ENCODE peak calls at places on chromosomes 2 and 18, in eight cellular contexts. M is adrenal gland, U is testis, G is tibial artery, L is fibroblast of lung, A is AG04450, I is A673, Q is sigmoid colon. H is an unnamed sample.
A peak's percentile ranks its signal among the peaks of the same experiment; 100 is the strongest.

GRCh38 chr2:61356958-61357350 is 113.9 kb downstream of the USP34 start:
- DNase-seq in U (no peak), Q (no peak), M (no peak), G (no peak), A (no peak), L (peak; percentile 73), I (no peak), H (no peak)

GRCh38 chr2:170461875-170462274 is 253.3 kb upstream of the SP5 start:
- DNase-seq in I (no peak), M (no peak), U (no peak), G (no peak), Q (no peak), A (no peak), L (no peak), H (no peak)

GRCh38 chr2:205197468-205198129 is 484.7 kb upstream of the NRP2 start:
- DNase-seq in G (no peak), I (no peak), M (no peak), L (peak; percentile 10), U (no peak), A (no peak), Q (no peak), H (no peak)

GRCh38 chr18:9779630-9780029 is 71.5 kb downstream of the RAB31 start:
- DNase-seq in Q (no peak), A (no peak), U (no peak), L (no peak), M (peak; percentile 87), I (no peak), G (no peak), H (no peak)

GRCh38 chr2:40251146-40251545 is 200.7 kb downstream of the SLC8A1 start:
- DNase-seq in Q (no peak), A (no peak), M (no peak), U (no peak), I (no peak), G (no peak), L (peak; percentile 27), H (no peak)

GRCh38 chr2:202965810-202966454 is 48.7 kb upstream of the NBEAL1 start:
- DNase-seq in U (no peak), Q (no peak), A (peak; percentile 15), M (no peak), I (peak; percentile 78), L (peak; percentile 82), G (no peak), H (no peak)

GRCh38 chr2:186503827-186504606 is 18.0 kb downstream of the ZC3H15 start:
- DNase-seq in A (no peak), M (no peak), U (no peak), I (peak; percentile 62), Q (no peak), G (no peak), L (peak; percentile 27), H (no peak)

GRCh38 chr2:192675640-192676039 is 480.9 kb upstream of the TMEFF2 start:
- DNase-seq in I (no peak), U (no peak), G (no peak), Q (no peak), A (no peak), L (no peak), M (no peak), H (no peak)

GRCh38 chr2:25078171-25079049 is 36.5 kb downstream of the EFR3B start:
- DNase-seq in M (no peak), Q (peak; percentile 62), U (no peak), I (no peak), A (peak; percentile 72), L (peak; percentile 92), G (no peak), H (no peak)

GRCh38 chr2:95061601-95062183 is 36.2 kb downstream of the MAL start:
- DNase-seq in A (no peak), I (no peak), L (no peak), M (no peak), Q (peak; percentile 21), U (no peak), G (no peak), H (peak; percentile 39)

GRCh38 chr18:45851196-45851925 is 25.9 kb downstream of the SIGLEC15 start:
- DNase-seq in A (no peak), L (no peak), I (no peak), Q (no peak), M (no peak), G (no peak), U (no peak), H (no peak)

GRCh38 chr2:200677721-200678532 is 92.1 kb downstream of the AOX1 start:
- DNase-seq in U (peak; percentile 56), L (peak; percentile 77), Q (no peak), G (peak; percentile 63), A (peak; percentile 6), I (no peak), M (peak; percentile 68), H (no peak)

GRCh38 chr18:34789768-34790344 is 79.8 kb downstream of the DTNA start:
- DNase-seq in Q (no peak), I (no peak), A (no peak), U (no peak), G (no peak), M (no peak), L (peak; percentile 14), H (no peak)

GRCh38 chr2:212794471-212794870 is 255.9 kb upstream of the ERBB4 start:
- DNase-seq in M (no peak), Q (no peak), G (no peak), U (no peak), A (no peak), I (peak; percentile 19), L (no peak), H (no peak)

GRCh38 chr18:35189510-35189909 is 51.3 kb upstream of the ZNF397 start:
- DNase-seq in G (no peak), A (no peak), Q (no peak), M (no peak), I (no peak), U (no peak), L (no peak), H (no peak)

GRCh38 chr18:31657823-31658669 is 26.3 kb downstream of the B4GALT6 start:
- DNase-seq in L (no peak), U (no peak), G (no peak), I (peak; percentile 22), Q (no peak), A (no peak), M (no peak), H (no peak)

GRCh38 chr2:9207641-9208301 is 1.2 kb downstream of the ASAP2 start:
- DNase-seq in M (no peak), A (no peak), G (no peak), I (peak; percentile 38), L (no peak), U (peak; percentile 34), Q (no peak), H (no peak)

GRCh38 chr2:6694555-6694954 is 171.2 kb downstream of the CMPK2 start:
- DNase-seq in U (no peak), M (no peak), L (peak; percentile 76), G (no peak), Q (no peak), I (no peak), A (no peak), H (no peak)

GRCh38 chr2:128600606-128601297 is 282.1 kb upstream of the HS6ST1 start:
- DNase-seq in L (peak; percentile 12), G (no peak), A (no peak), M (no peak), I (no peak), Q (no peak), U (no peak), H (no peak)

GRCh38 chr2:210189452-210190143 is 18.4 kb upstream of the KANSL1L start:
- DNase-seq in A (no peak), U (no peak), Q (no peak), I (no peak), L (no peak), M (no peak), G (no peak), H (no peak)

GRCh38 chr2:210190345-210190744 is 19.1 kb upstream of the KANSL1L start:
- DNase-seq in G (no peak), M (no peak), L (no peak), U (no peak), A (no peak), I (no peak), Q (no peak), H (no peak)

GRCh38 chr2:210188190-210188589 is 17.0 kb upstream of the KANSL1L start:
- DNase-seq in Q (no peak), A (no peak), M (no peak), I (no peak), L (no peak), G (no peak), U (no peak), H (no peak)

DNA sequence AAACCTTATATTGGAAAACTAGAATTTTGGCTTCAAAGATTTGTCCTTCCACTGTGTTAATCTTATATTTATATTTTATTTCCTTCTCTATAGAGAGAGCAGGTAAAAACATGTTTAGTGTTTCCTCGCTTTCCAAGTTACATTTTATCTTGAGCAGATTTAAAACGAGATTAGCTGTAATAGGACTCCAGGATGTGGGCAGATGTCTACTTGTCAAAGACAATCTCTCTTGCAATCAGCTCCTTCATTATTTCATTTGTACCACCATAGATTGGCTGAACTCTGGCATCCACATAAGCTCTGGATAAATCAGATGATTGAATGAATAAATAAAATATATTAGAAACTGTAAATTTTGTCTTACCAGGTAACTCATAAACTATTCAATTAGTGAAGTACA is 17.5 kb upstream of the KANSL1L start:
- DNase-seq in I (no peak), M (no peak), G (no peak), L (no peak), A (no peak), U (no peak), Q (no peak), H (no peak)
- TF ChIP-seq CTCF in I (no peak), M (no peak), G (no peak), L (no peak), A (no peak), U (no peak), Q (no peak), H (no peak)

DNA sequence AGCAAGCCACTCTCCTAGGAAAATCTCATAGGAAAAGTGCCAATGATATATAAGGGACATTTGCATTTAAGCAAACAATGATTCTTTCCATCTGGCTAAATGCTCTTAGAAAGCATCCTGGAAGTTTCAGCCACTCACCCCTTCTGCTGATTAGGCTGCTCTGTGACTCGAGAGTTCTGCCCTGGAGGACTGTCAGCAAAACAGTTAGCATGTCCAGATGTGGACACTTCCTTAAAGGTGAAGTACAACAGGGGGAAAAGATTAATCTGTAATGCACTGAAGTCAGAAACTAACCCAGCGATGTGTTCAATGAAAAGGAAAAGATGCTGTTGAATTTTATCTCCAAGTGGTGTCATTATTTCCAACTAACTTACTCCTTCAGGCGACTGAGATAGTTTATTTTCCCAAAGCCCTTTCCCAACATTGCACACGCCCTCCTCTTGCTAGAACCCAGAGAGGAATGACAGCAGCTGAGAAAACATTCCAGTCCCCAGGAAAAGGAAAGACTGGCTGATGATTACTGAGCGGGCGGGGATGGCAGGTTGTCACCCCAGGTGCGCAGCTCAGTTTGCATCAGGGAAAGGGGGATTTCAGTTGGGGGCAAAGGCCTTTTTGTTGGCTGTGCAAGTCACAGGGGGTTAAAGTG is 214.0 kb downstream of the SS18 start:
- DNase-seq in G (no peak), I (no peak), M (no peak), Q (no peak), L (no peak), A (no peak), U (no peak), H (no peak)
- H3K27ac ChIP-seq in G (no peak overlapping the region), I (no peak overlapping the region), M (no peak overlapping the region), Q (no peak overlapping the region), L (no peak overlapping the region), A (no peak overlapping the region), U (no peak overlapping the region), H (no peak overlapping the region)

GRCh38 chr2:222426836-222427130 is 2.4 kb downstream of the SGPP2 start:
- DNase-seq in A (no peak), Q (no peak), I (no peak), U (no peak), M (no peak), L (no peak), G (no peak), H (no peak)
- H3K27me3 ChIP-seq in A (peaks cover 27% of the 10 kb centered on the region), Q (peaks cover 38% of the 10 kb centered on the region), I (peaks cover 36% of the 10 kb centered on the region), U (no peaks in the 10 kb centered on the region), M (no peaks in the 10 kb centered on the region), L (peaks cover 12% of the 10 kb centered on the region), G (no peaks in the 10 kb centered on the region), H (peaks cover 26% of the 10 kb centered on the region)

GRCh38 chr2:143205106-143205764 is 76.0 kb downstream of the ARHGAP15 start:
- DNase-seq in L (peak; percentile 5), G (no peak), Q (no peak), A (no peak), I (peak; percentile 43), M (no peak), U (no peak), H (no peak)
- TF ChIP-seq CTCF in L (no peak), G (peak; percentile 27), Q (no peak), A (peak; percentile 46), I (peak; percentile 56), M (no peak), U (no peak), H (peak; percentile 56)

H was measured in CD4-positive, alpha-beta T cell.